ENCODE peak calls at places on chromosome 2, in four cellular contexts. P, U, J and V are unnamed samples.
A peak's percentile ranks its signal among the peaks of the same experiment; 100 is the strongest.

GRCh38 chr2:236162031-236162803 is 6.0 kb downstream of the GBX2 start:
- DNase-seq in P (no peak), U (no peak), J (no peak), V (no peak)

GRCh38 chr2:95383635-95384027 is 18.9 kb upstream of the FAHD2A start:
- DNase-seq in P (no peak), U (no peak), J (no peak), V (no peak)

GRCh38 chr2:119760876-119761275 is 1.2 kb downstream of the PTPN4 start:
- DNase-seq in P (no peak), U (no peak), J (no peak), V (no peak)

GRCh38 chr2:190837991-190838390 is 42.6 kb upstream of the GLS start:
- DNase-seq in P (no peak), U (no peak), J (no peak), V (no peak)

GRCh38 chr2:185255566-185255965 is 483.0 kb upstream of the FSIP2 start:
- DNase-seq in P (no peak), U (no peak), J (no peak), V (no peak)

GRCh38 chr2:236871500-236872001 is 214.1 kb upstream of the COPS8 start:
- DNase-seq in P (no peak), U (no peak), J (peak; percentile 37), V (peak; percentile 30)

GRCh38 chr2:62785216-62785615 is 79.7 kb downstream of the EHBP1 start:
- DNase-seq in P (no peak), U (no peak), J (no peak), V (no peak)

GRCh38 chr2:130825972-130826253 is 10.8 kb upstream of the ARHGEF4 start:
- DNase-seq in P (no peak), U (no peak), J (no peak), V (no peak)

GRCh38 chr2:196403471-196403870 is 232.1 kb upstream of the STK17B start:
- DNase-seq in P (no peak), U (no peak), J (no peak), V (no peak)

GRCh38 chr2:202060218-202060617 is 12.8 kb upstream of the KIAA2012 start:
- DNase-seq in P (no peak), U (no peak), J (no peak), V (no peak)

GRCh38 chr2:202051499-202052161 is 18.0 kb downstream of the FZD7 start:
- DNase-seq in P (no peak), U (no peak), J (no peak), V (no peak)

GRCh38 chr2:202052235-202052634 is 18.6 kb downstream of the FZD7 start:
- DNase-seq in P (no peak), U (no peak), J (no peak), V (no peak)

GRCh38 chr2:202054716-202055115 is 18.3 kb upstream of the KIAA2012 start:
- DNase-seq in P (no peak), U (no peak), J (no peak), V (no peak)

DNA sequence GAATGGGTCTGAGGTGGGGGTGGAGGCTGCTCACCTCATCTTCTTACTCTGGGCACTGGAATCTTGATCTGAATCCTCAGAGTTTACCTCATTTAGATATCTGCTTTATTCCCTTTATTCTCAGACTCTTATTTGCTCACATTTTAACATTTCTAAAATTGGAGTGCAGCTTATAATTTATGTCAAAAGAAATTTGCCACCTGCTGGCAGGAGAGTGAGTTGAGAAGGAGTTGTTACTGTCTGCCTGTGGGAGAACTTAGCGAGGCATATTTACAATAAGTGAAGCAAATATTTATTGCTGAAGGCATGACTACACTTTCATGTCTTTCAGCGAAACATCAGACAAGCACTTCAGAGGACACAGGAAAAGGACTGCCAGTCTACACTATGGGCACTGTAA is 16.4 kb upstream of the KIAA2012 start:
- DNase-seq in P (no peak), U (no peak), J (no peak), V (no peak)
- TF ChIP-seq CTCF in P (peak; percentile 17), U (no peak), J (peak; percentile 35), V (no peak)

DNA sequence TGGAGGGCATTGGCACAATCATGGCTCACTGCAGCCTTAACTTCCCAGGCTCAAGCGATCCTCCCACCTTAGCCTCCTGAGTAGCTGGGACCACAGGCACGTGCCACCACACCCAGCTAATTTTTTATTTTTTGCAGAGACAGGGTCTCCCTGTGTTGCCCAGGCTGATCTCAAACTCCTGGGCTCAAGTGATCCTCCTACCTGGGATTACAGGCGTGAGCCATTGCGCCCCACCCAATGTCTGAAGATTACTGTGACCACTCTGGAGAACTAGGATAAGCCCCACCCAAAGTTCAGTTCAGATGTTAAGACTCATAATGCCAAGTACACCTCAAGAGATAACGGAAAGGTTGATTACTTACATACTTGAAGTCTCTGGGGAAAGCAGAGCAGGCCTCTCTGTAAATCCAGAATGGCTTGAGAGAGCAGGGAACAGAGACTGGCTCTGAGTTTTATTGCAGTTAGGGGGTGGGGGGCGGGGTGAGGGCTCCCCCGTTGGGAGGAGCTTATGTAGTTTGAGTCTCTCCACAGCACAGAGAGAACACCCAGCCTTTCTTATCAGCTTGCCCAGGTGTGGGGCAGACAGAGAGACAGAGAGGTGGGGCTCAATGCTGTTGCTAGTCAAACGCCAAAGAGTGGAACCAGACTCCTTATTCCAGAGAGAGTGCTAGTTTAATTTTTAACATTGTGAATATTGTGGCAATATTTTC is 26.5 kb upstream of the ERICH2 start:
- DNase-seq in P (no peak), U (no peak), J (no peak), V (no peak)
- H3K27ac ChIP-seq in P (no peak overlapping the region), U (no peak overlapping the region), J (no peak overlapping the region), V (no peak overlapping the region)

GRCh38 chr2:224444011-224444410 is 42.1 kb upstream of the FAM124B start:
- DNase-seq in P (no peak), U (no peak), J (no peak), V (no peak)

GRCh38 chr2:224442092-224442999 is 40.4 kb upstream of the FAM124B start:
- DNase-seq in P (peak; percentile 62), U (no peak), J (no peak), V (peak; percentile 41)

GRCh38 chr2:224440988-224441387 is 39.1 kb upstream of the FAM124B start:
- DNase-seq in P (no peak), U (no peak), J (no peak), V (no peak)

GRCh38 chr2:224448236-224448635 is 46.3 kb upstream of the FAM124B start:
- DNase-seq in P (no peak), U (no peak), J (no peak), V (no peak)

DNA sequence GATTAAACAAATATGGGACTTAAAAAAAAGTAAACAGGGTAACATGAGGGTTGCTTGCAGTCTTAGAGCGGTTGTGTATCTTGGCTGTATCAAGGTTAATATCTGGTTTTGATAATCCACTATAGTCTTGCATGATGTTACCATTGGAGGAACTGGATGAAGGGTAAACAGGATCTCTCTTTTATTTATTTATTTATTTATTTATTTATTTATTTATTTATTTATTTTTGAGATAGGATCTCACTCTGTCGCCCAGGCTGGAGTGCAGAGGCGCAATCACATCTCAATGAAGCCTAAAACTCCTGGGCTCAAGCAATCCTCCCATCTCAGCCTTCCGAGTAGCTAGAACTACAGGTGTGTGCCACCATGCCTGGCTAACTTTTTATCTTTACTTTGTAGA is 42.9 kb upstream of the FAM124B start:
- DNase-seq in P (no peak), U (no peak), J (no peak), V (no peak)
- TF ChIP-seq CTCF in P (no peak), U (no peak), J (no peak), V (no peak)

GRCh38 chr2:217755027-217755756 is 247.6 kb downstream of the TNS1 start:
- DNase-seq in P (no peak), U (no peak), J (no peak), V (no peak)
- H3K27ac ChIP-seq in P (no peak overlapping the region), U (no peak overlapping the region), J (no peak overlapping the region), V (no peak overlapping the region)

DNA sequence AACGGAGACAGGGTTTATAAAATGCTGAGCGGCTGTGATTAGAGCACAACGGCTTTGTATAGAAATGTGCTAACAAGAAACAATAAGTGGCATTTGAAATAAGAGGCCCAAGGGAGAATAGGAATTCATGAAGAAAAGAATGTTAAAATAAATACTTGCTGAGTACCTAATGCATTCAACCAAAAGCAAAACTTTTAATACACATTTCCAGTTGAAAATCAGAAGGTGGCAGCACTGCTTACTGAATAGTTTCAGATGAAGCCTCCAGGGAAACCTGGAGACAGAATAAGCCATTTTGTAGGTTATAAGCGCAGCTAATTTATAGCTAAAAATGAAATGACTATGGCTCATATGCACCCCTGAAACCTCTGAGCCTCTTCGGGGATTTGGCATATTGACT is 286.6 kb downstream of the DPP10 start:
- DNase-seq in P (no peak), U (no peak), J (no peak), V (no peak)
- TF ChIP-seq CTCF in P (peak; percentile 33), U (no peak), J (no peak), V (no peak)

DNA sequence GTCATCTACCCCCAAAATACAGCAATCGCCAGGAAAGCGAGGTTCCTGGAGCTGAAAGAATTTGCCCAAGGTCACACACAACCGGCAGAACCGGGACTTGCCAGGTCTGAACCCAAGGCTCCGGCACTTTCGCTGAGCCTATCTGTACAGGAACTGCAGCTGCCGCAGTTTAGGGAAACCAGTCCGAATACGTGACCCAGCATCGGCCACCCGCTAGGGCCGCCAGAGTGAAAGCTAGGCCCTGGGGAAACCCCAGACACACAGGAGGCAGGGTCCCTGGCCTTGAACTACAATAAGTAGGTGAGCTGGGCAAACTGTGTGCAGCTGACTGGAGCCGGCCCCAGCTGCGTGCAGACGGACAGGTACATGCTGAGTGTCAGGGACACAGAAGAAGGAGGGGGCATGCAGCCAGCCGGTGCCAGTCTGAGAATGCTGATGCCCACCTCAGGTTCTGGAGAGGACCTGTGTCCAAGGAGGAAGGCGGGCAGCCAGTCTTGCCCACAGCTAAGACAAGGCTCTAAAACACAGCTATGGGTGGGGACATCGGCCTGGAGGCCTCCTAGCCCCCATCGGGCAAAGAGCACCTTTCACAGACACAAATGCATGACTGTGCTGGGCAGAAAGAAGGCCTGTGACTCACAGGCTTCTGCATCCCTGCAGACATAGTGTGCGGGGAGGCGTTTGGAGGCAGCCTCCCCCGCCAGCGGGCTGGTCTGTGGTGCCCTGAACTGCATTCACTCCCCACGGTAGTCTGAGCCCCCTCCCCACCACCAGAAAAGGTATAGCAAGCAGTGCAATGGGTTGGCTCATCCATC is 107.5 kb upstream of the ID2 start:
- DNase-seq in P (no peak), U (peak; percentile 18), J (peak; percentile 28), V (peak; percentile 68)
- H3K27ac ChIP-seq in P (no peak overlapping the region), U (no peak overlapping the region), J (peak overlapping the region; percentile 2), V (peak overlapping the region; percentile 58)

DNA sequence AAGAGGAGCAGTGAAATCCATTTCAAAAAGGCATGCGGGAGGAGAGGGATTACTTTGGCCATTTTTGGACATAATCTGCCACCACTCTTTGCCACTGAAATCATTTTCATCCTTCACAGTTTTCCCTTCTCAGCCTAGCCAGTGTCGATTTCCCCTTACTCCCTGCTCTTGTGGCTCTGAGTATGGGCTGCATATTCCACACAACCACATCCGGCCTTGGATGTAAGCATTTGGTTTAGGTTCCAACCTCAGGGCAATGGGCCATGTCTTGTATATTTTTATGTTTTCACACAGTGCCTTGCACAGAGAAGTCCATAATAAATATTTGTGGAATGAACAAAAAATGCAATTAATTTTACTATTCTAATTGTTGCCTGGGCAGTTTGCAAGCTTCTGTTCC is 7.7 kb upstream of the SERPINE2 start:
- DNase-seq in P (no peak), U (no peak), J (no peak), V (no peak)
- TF ChIP-seq CTCF in P (no peak), U (no peak), J (no peak), V (no peak)